ENCODE peak calls at places on chromosomes 1 and 21, in eight cellular contexts. One of them, this sample, is unnamed.

GRCh38 chr1:178513278-178513983 is 522 bp downstream of the TEX35 start:
- DNase-seq in colonic mucosa: peak
- DNase-seq in AG10803: peak
- DNase-seq in pancreas: no peak
- DNase-seq in astrocyte: no peak
- DNase-seq in fibroblast of villous mesenchyme: peak
- DNase-seq in GM13977: no peak
- DNase-seq in gastrocnemius medialis: no peak
- DNase-seq in this sample: no peak

GRCh38 chr1:11523261-11523660 is 44.3 kb downstream of the DISP3 start:
- DNase-seq in colonic mucosa: no peak
- DNase-seq in AG10803: no peak
- DNase-seq in pancreas: no peak
- DNase-seq in astrocyte: no peak
- DNase-seq in fibroblast of villous mesenchyme: no peak
- DNase-seq in GM13977: no peak
- DNase-seq in gastrocnemius medialis: no peak
- DNase-seq in this sample: no peak

GRCh38 chr1:11806307-11806936 is 431 bp downstream of the CLCN6 start:
- DNase-seq in colonic mucosa: peak
- DNase-seq in AG10803: peak
- DNase-seq in pancreas: no peak
- DNase-seq in astrocyte: peak
- DNase-seq in fibroblast of villous mesenchyme: peak
- DNase-seq in GM13977: no peak
- DNase-seq in gastrocnemius medialis: no peak
- DNase-seq in this sample: peak

GRCh38 chr1:32890516-32891240 is 4.4 kb downstream of the HPCA start:
- DNase-seq in colonic mucosa: no peak
- DNase-seq in AG10803: no peak
- DNase-seq in pancreas: no peak
- DNase-seq in astrocyte: no peak
- DNase-seq in fibroblast of villous mesenchyme: no peak
- DNase-seq in GM13977: no peak
- DNase-seq in gastrocnemius medialis: no peak
- DNase-seq in this sample: no peak

GRCh38 chr1:217134857-217135568 is 411.8 kb upstream of the ESRRG start:
- DNase-seq in colonic mucosa: no peak
- DNase-seq in AG10803: no peak
- DNase-seq in pancreas: peak
- DNase-seq in astrocyte: peak
- DNase-seq in fibroblast of villous mesenchyme: peak
- DNase-seq in GM13977: peak
- DNase-seq in gastrocnemius medialis: no peak
- DNase-seq in this sample: no peak

GRCh38 chr1:31785020-31785946 is 21.1 kb upstream of the ADGRB2 start:
- DNase-seq in colonic mucosa: no peak
- DNase-seq in AG10803: no peak
- DNase-seq in pancreas: no peak
- DNase-seq in astrocyte: no peak
- DNase-seq in fibroblast of villous mesenchyme: no peak
- DNase-seq in GM13977: no peak
- DNase-seq in gastrocnemius medialis: no peak
- DNase-seq in this sample: no peak

GRCh38 chr1:186849824-186850223 is 21.1 kb downstream of the PLA2G4A start:
- DNase-seq in colonic mucosa: no peak
- DNase-seq in AG10803: no peak
- DNase-seq in pancreas: no peak
- DNase-seq in astrocyte: no peak
- DNase-seq in fibroblast of villous mesenchyme: no peak
- DNase-seq in GM13977: no peak
- DNase-seq in gastrocnemius medialis: no peak
- DNase-seq in this sample: no peak

GRCh38 chr1:111504097-111504496 is 664 bp upstream of the ADORA3 start:
- DNase-seq in colonic mucosa: no peak
- DNase-seq in AG10803: no peak
- DNase-seq in pancreas: no peak
- DNase-seq in astrocyte: no peak
- DNase-seq in fibroblast of villous mesenchyme: no peak
- DNase-seq in GM13977: no peak
- DNase-seq in gastrocnemius medialis: no peak
- DNase-seq in this sample: no peak

GRCh38 chr1:75334876-75335275 is 200.7 kb downstream of the LHX8 start:
- DNase-seq in colonic mucosa: no peak
- DNase-seq in AG10803: no peak
- DNase-seq in pancreas: no peak
- DNase-seq in astrocyte: peak
- DNase-seq in fibroblast of villous mesenchyme: no peak
- DNase-seq in GM13977: no peak
- DNase-seq in gastrocnemius medialis: no peak
- DNase-seq in this sample: no peak

GRCh38 chr1:231817813-231818212 is 191.2 kb downstream of the DISC1 start:
- DNase-seq in colonic mucosa: no peak
- DNase-seq in AG10803: peak
- DNase-seq in pancreas: no peak
- DNase-seq in astrocyte: peak
- DNase-seq in fibroblast of villous mesenchyme: no peak
- DNase-seq in GM13977: no peak
- DNase-seq in gastrocnemius medialis: no peak
- DNase-seq in this sample: no peak

GRCh38 chr1:21143138-21143537 is 33.6 kb downstream of the EIF4G3 start:
- DNase-seq in colonic mucosa: no peak
- DNase-seq in AG10803: no peak
- DNase-seq in pancreas: no peak
- DNase-seq in astrocyte: no peak
- DNase-seq in fibroblast of villous mesenchyme: no peak
- DNase-seq in GM13977: no peak
- DNase-seq in gastrocnemius medialis: no peak
- DNase-seq in this sample: no peak

GRCh38 chr21:43907751-43908150 is 42.7 kb downstream of the AGPAT3 start:
- DNase-seq in colonic mucosa: no peak
- DNase-seq in AG10803: no peak
- DNase-seq in pancreas: no peak
- DNase-seq in astrocyte: no peak
- DNase-seq in fibroblast of villous mesenchyme: no peak
- DNase-seq in GM13977: no peak
- DNase-seq in gastrocnemius medialis: no peak
- DNase-seq in this sample: no peak

DNA sequence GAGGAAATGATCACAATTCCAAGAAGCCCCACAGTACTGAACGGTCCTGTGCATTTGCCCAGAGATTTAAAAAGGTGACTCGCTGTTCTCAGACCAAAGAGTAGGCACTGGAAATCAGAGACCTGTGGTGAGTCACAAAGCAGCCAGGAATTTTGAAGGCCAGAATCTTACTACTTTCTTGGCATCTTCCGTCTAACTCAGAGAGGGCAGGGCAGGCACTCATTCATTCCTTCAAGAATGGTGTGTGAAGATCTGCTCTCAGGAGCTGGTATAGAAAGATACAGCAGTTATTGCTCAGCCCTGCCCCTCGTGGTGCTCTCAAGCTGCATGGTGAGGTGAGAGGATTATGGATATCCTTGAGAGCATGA is 57.9 kb downstream of the BRINP2 start:
- DNase-seq in colonic mucosa: no peak
- DNase-seq in AG10803: peak
- DNase-seq in pancreas: no peak
- DNase-seq in astrocyte: peak
- DNase-seq in fibroblast of villous mesenchyme: no peak
- DNase-seq in GM13977: no peak
- DNase-seq in gastrocnemius medialis: no peak
- DNase-seq in this sample: no peak
- TF ChIP-seq CTCF in colonic mucosa: no peak
- TF ChIP-seq CTCF in AG10803: no peak
- TF ChIP-seq CTCF in pancreas: no peak
- TF ChIP-seq CTCF in astrocyte: no peak
- TF ChIP-seq CTCF in fibroblast of villous mesenchyme: no peak
- TF ChIP-seq CTCF in GM13977: no peak
- TF ChIP-seq CTCF in gastrocnemius medialis: no peak
- TF ChIP-seq CTCF in this sample: no peak

DNA sequence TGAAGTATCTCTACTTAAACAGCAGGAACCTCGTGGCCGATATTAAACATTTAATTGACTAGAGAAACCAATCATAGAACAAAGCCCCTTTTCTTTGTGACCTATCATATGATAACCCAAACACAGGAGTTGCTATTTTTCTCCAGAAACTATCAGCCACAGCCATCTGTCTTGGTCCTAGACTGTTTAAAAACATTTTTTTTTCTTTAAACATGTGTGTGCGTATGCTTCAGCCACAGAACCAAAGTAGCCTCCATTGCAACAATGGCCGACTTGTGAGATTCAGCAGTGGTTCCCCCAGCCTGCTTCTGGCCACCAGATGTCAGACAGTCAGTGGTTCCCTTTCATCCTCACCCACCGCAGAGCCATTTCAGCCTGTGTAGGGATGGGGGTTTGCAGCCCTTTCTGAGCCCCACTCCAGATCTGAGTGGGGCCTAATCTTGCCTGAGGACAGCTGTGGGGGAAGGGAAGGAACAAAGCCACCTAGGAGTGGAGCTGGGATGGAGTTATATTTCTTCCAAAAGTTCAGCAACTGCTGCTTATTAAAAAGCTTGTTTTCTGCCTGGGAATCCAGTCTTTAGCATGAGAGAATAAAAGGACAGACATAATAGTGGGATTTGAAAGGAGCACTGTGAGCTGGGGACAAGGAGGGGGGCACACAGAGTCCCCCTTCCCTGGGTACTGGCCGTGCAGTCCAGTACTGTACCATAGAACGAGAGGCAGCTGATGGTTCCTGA is 11.7 kb upstream of the IGSF3 start:
- DNase-seq in colonic mucosa: no peak
- DNase-seq in AG10803: no peak
- DNase-seq in pancreas: no peak
- DNase-seq in astrocyte: no peak
- DNase-seq in fibroblast of villous mesenchyme: no peak
- DNase-seq in GM13977: no peak
- DNase-seq in gastrocnemius medialis: no peak
- DNase-seq in this sample: no peak
- TF ChIP-seq CTCF in colonic mucosa: no peak
- TF ChIP-seq CTCF in AG10803: no peak
- TF ChIP-seq CTCF in pancreas: no peak
- TF ChIP-seq CTCF in astrocyte: no peak
- TF ChIP-seq CTCF in fibroblast of villous mesenchyme: no peak
- TF ChIP-seq CTCF in GM13977: no peak
- TF ChIP-seq CTCF in gastrocnemius medialis: no peak
- TF ChIP-seq CTCF in this sample: no peak

GRCh38 chr21:25872271-25872670 is 137.5 kb downstream of the GABPA start:
- DNase-seq in colonic mucosa: no peak
- DNase-seq in AG10803: no peak
- DNase-seq in pancreas: no peak
- DNase-seq in astrocyte: no peak
- DNase-seq in fibroblast of villous mesenchyme: no peak
- DNase-seq in GM13977: no peak
- DNase-seq in gastrocnemius medialis: no peak
- DNase-seq in this sample: no peak
- TF ChIP-seq CTCF in colonic mucosa: no peak
- TF ChIP-seq CTCF in AG10803: no peak
- TF ChIP-seq CTCF in pancreas: no peak
- TF ChIP-seq CTCF in astrocyte: no peak
- TF ChIP-seq CTCF in fibroblast of villous mesenchyme: no peak
- TF ChIP-seq CTCF in GM13977: no peak
- TF ChIP-seq CTCF in gastrocnemius medialis: no peak
- TF ChIP-seq CTCF in this sample: peak

GRCh38 chr1:93619507-93620168 is 62.0 kb downstream of the BCAR3 start:
- DNase-seq in colonic mucosa: no peak
- DNase-seq in AG10803: no peak
- DNase-seq in pancreas: no peak
- DNase-seq in astrocyte: no peak
- DNase-seq in fibroblast of villous mesenchyme: no peak
- DNase-seq in GM13977: no peak
- DNase-seq in gastrocnemius medialis: no peak
- DNase-seq in this sample: no peak
- TF ChIP-seq CTCF in colonic mucosa: no peak
- TF ChIP-seq CTCF in AG10803: no peak
- TF ChIP-seq CTCF in pancreas: no peak
- TF ChIP-seq CTCF in astrocyte: no peak
- TF ChIP-seq CTCF in fibroblast of villous mesenchyme: no peak
- TF ChIP-seq CTCF in GM13977: peak
- TF ChIP-seq CTCF in gastrocnemius medialis: no peak
- TF ChIP-seq CTCF in this sample: peak

GRCh38 chr21:35219291-35219690 is 170.2 kb upstream of the RUNX1 start:
- DNase-seq in colonic mucosa: no peak
- DNase-seq in AG10803: no peak
- DNase-seq in pancreas: no peak
- DNase-seq in astrocyte: no peak
- DNase-seq in fibroblast of villous mesenchyme: no peak
- DNase-seq in GM13977: no peak
- DNase-seq in gastrocnemius medialis: no peak
- DNase-seq in this sample: no peak

GRCh38 chr21:35219719-35220118 is 170.6 kb upstream of the RUNX1 start:
- DNase-seq in colonic mucosa: no peak
- DNase-seq in AG10803: no peak
- DNase-seq in pancreas: no peak
- DNase-seq in astrocyte: no peak
- DNase-seq in fibroblast of villous mesenchyme: no peak
- DNase-seq in GM13977: no peak
- DNase-seq in gastrocnemius medialis: no peak
- DNase-seq in this sample: no peak

GRCh38 chr21:35217504-35218060 is 168.5 kb upstream of the RUNX1 start:
- DNase-seq in colonic mucosa: no peak
- DNase-seq in AG10803: peak
- DNase-seq in pancreas: no peak
- DNase-seq in astrocyte: peak
- DNase-seq in fibroblast of villous mesenchyme: peak
- DNase-seq in GM13977: no peak
- DNase-seq in gastrocnemius medialis: peak
- DNase-seq in this sample: peak

GRCh38 chr21:35215870-35216269 is 166.8 kb upstream of the RUNX1 start:
- DNase-seq in colonic mucosa: no peak
- DNase-seq in AG10803: no peak
- DNase-seq in pancreas: no peak
- DNase-seq in astrocyte: no peak
- DNase-seq in fibroblast of villous mesenchyme: no peak
- DNase-seq in GM13977: no peak
- DNase-seq in gastrocnemius medialis: no peak
- DNase-seq in this sample: no peak

GRCh38 chr21:35216966-35217365 is 167.9 kb upstream of the RUNX1 start:
- DNase-seq in colonic mucosa: no peak
- DNase-seq in AG10803: no peak
- DNase-seq in pancreas: no peak
- DNase-seq in astrocyte: no peak
- DNase-seq in fibroblast of villous mesenchyme: no peak
- DNase-seq in GM13977: no peak
- DNase-seq in gastrocnemius medialis: no peak
- DNase-seq in this sample: no peak
- TF ChIP-seq CTCF in colonic mucosa: no peak
- TF ChIP-seq CTCF in AG10803: no peak
- TF ChIP-seq CTCF in pancreas: no peak
- TF ChIP-seq CTCF in astrocyte: no peak
- TF ChIP-seq CTCF in fibroblast of villous mesenchyme: no peak
- TF ChIP-seq CTCF in GM13977: no peak
- TF ChIP-seq CTCF in gastrocnemius medialis: no peak
- TF ChIP-seq CTCF in this sample: no peak

GRCh38 chr1:240602189-240602588 is 9.8 kb downstream of the GREM2 start:
- DNase-seq in colonic mucosa: no peak
- DNase-seq in AG10803: no peak
- DNase-seq in pancreas: no peak
- DNase-seq in astrocyte: peak
- DNase-seq in fibroblast of villous mesenchyme: peak
- DNase-seq in GM13977: no peak
- DNase-seq in gastrocnemius medialis: no peak
- DNase-seq in this sample: no peak
- TF ChIP-seq CTCF in colonic mucosa: no peak
- TF ChIP-seq CTCF in AG10803: peak
- TF ChIP-seq CTCF in pancreas: no peak
- TF ChIP-seq CTCF in astrocyte: peak
- TF ChIP-seq CTCF in fibroblast of villous mesenchyme: no peak
- TF ChIP-seq CTCF in GM13977: no peak
- TF ChIP-seq CTCF in gastrocnemius medialis: no peak
- TF ChIP-seq CTCF in this sample: peak